ENCODE peak calls at places on chromosome 2, in five cellular contexts. V is NCI-H2171; B is activated CD8-positive, alpha-beta memory T cell treated with anti-CD3 and anti-CD28 coated beads for 4 hours; E is AG10803; X is left cardiac atrium. J is an unnamed sample.

GRCh38 chr2:219823566-219823965 is 196.1 kb downstream of the SLC4A3 start:
- DNase-seq in V (no peak), B (no peak), E (no peak), X (no peak), J (no peak)

GRCh38 chr2:181596556-181596955 is 60.3 kb downstream of the CERKL start:
- DNase-seq in V (no peak), B (no peak), E (no peak), X (no peak), J (no peak)

GRCh38 chr2:149291881-149292280 is 38.5 kb upstream of the LYPD6 start:
- DNase-seq in V (no peak), B (no peak), E (no peak), X (no peak), J (no peak)

GRCh38 chr2:168798076-168798887 is 4.2 kb upstream of the NOSTRIN start:
- DNase-seq in V (no peak), B (no peak), E (no peak), X (peak; percentile 36), J (no peak)

GRCh38 chr2:184971669-184972068 is 373.3 kb downstream of the ZNF804A start:
- DNase-seq in V (no peak), B (no peak), E (no peak), X (no peak), J (no peak)

GRCh38 chr2:223040527-223040926 is 11.5 kb upstream of the KCNE4 start:
- DNase-seq in V (no peak), B (no peak), E (no peak), X (no peak), J (no peak)

GRCh38 chr2:29360016-29360784 is 245.0 kb downstream of the CLIP4 start:
- DNase-seq in V (no peak), B (no peak), E (no peak), X (no peak), J (no peak)

GRCh38 chr2:27753744-27754588 is 17.6 kb upstream of the MRPL33 start:
- DNase-seq in V (no peak), B (peak; percentile 47), E (peak; percentile 75), X (peak; percentile 81), J (peak; percentile 8)

GRCh38 chr2:175766880-175767279 is 235.2 kb downstream of the LNPK start:
- DNase-seq in V (no peak), B (no peak), E (no peak), X (no peak), J (no peak)